ENCODE peak calls at places on chromosomes 4 and X, in seven cellular contexts. One of them, this sample, is unnamed.

GRCh38 chrX:123968383-123969050 is 7.0 kb downstream of the STAG2 start:
- DNase-seq in right lobe of liver: no peak
- DNase-seq in adrenal gland: no peak
- DNase-seq in gastrocnemius medialis: no peak
- DNase-seq in suprapubic skin: no peak
- DNase-seq in stomach: no peak
- DNase-seq in ovary: no peak
- DNase-seq in this sample: no peak

GRCh38 chrX:118521435-118521834 is 25.8 kb downstream of the DOCK11 start:
- DNase-seq in right lobe of liver: no peak
- DNase-seq in adrenal gland: no peak
- DNase-seq in gastrocnemius medialis: no peak
- DNase-seq in suprapubic skin: no peak
- DNase-seq in stomach: no peak
- DNase-seq in ovary: no peak
- DNase-seq in this sample: no peak

GRCh38 chr4:145951931-145952330 is 13.3 kb upstream of the ZNF827 start:
- DNase-seq in right lobe of liver: no peak
- DNase-seq in adrenal gland: peak
- DNase-seq in gastrocnemius medialis: no peak
- DNase-seq in suprapubic skin: no peak
- DNase-seq in stomach: no peak
- DNase-seq in ovary: no peak
- DNase-seq in this sample: no peak

GRCh38 chrX:122188751-122189150 is 995.3 kb upstream of the GRIA3 start:
- DNase-seq in right lobe of liver: no peak
- DNase-seq in adrenal gland: no peak
- DNase-seq in gastrocnemius medialis: no peak
- DNase-seq in suprapubic skin: no peak
- DNase-seq in stomach: no peak
- DNase-seq in ovary: no peak
- DNase-seq in this sample: no peak

GRCh38 chr4:143196323-143196722 is 11.6 kb downstream of the USP38 start:
- DNase-seq in right lobe of liver: no peak
- DNase-seq in adrenal gland: no peak
- DNase-seq in gastrocnemius medialis: no peak
- DNase-seq in suprapubic skin: no peak
- DNase-seq in stomach: no peak
- DNase-seq in ovary: no peak
- DNase-seq in this sample: no peak

GRCh38 chrX:9072281-9072680 is 38.4 kb upstream of the FAM9B start:
- DNase-seq in right lobe of liver: no peak
- DNase-seq in adrenal gland: no peak
- DNase-seq in gastrocnemius medialis: no peak
- DNase-seq in suprapubic skin: no peak
- DNase-seq in stomach: no peak
- DNase-seq in ovary: no peak
- DNase-seq in this sample: no peak

GRCh38 chr4:11765849-11766453 is 337.3 kb upstream of the HS3ST1 start:
- DNase-seq in right lobe of liver: no peak
- DNase-seq in adrenal gland: peak
- DNase-seq in gastrocnemius medialis: no peak
- DNase-seq in suprapubic skin: no peak
- DNase-seq in stomach: no peak
- DNase-seq in ovary: no peak
- DNase-seq in this sample: no peak

GRCh38 chr4:148539387-148539786 is 97.2 kb upstream of the NR3C2 start:
- DNase-seq in right lobe of liver: no peak
- DNase-seq in adrenal gland: no peak
- DNase-seq in gastrocnemius medialis: no peak
- DNase-seq in suprapubic skin: no peak
- DNase-seq in stomach: no peak
- DNase-seq in ovary: no peak
- DNase-seq in this sample: no peak

GRCh38 chr4:142379277-142380051 is 466.6 kb downstream of the INPP4B start:
- DNase-seq in right lobe of liver: no peak
- DNase-seq in adrenal gland: no peak
- DNase-seq in gastrocnemius medialis: no peak
- DNase-seq in suprapubic skin: no peak
- DNase-seq in stomach: no peak
- DNase-seq in ovary: no peak
- DNase-seq in this sample: no peak

GRCh38 chr4:146095867-146096266 is 79.7 kb upstream of the LSM6 start:
- DNase-seq in right lobe of liver: no peak
- DNase-seq in adrenal gland: no peak
- DNase-seq in gastrocnemius medialis: no peak
- DNase-seq in suprapubic skin: no peak
- DNase-seq in stomach: no peak
- DNase-seq in ovary: no peak
- DNase-seq in this sample: no peak

GRCh38 chr4:154490589-154491340 is 834 bp downstream of the DCHS2 start:
- DNase-seq in right lobe of liver: no peak
- DNase-seq in adrenal gland: no peak
- DNase-seq in gastrocnemius medialis: no peak
- DNase-seq in suprapubic skin: no peak
- DNase-seq in stomach: no peak
- DNase-seq in ovary: peak
- DNase-seq in this sample: no peak

GRCh38 chrX:24023972-24024664 is 2.9 kb downstream of the KLHL15 start:
- DNase-seq in right lobe of liver: no peak
- DNase-seq in adrenal gland: no peak
- DNase-seq in gastrocnemius medialis: no peak
- DNase-seq in suprapubic skin: no peak
- DNase-seq in stomach: no peak
- DNase-seq in ovary: no peak
- DNase-seq in this sample: peak

GRCh38 chr4:78197947-78198346 is 140.8 kb downstream of the FRAS1 start:
- DNase-seq in right lobe of liver: no peak
- DNase-seq in adrenal gland: no peak
- DNase-seq in gastrocnemius medialis: no peak
- DNase-seq in suprapubic skin: no peak
- DNase-seq in stomach: no peak
- DNase-seq in ovary: no peak
- DNase-seq in this sample: no peak

GRCh38 chrX:98452456-98452855 is 1568.7 kb downstream of the RPA4 start:
- DNase-seq in right lobe of liver: no peak
- DNase-seq in adrenal gland: no peak
- DNase-seq in gastrocnemius medialis: no peak
- DNase-seq in suprapubic skin: no peak
- DNase-seq in stomach: no peak
- DNase-seq in ovary: no peak
- DNase-seq in this sample: no peak

GRCh38 chrX:47854474-47854873 is 17.8 kb downstream of the ZNF81 start:
- DNase-seq in right lobe of liver: peak
- DNase-seq in adrenal gland: peak
- DNase-seq in gastrocnemius medialis: no peak
- DNase-seq in suprapubic skin: no peak
- DNase-seq in stomach: peak
- DNase-seq in ovary: peak
- DNase-seq in this sample: no peak

GRCh38 chr4:18039113-18039512 is 17.6 kb upstream of the LCORL start:
- DNase-seq in right lobe of liver: no peak
- DNase-seq in adrenal gland: no peak
- DNase-seq in gastrocnemius medialis: no peak
- DNase-seq in suprapubic skin: no peak
- DNase-seq in stomach: no peak
- DNase-seq in ovary: no peak
- DNase-seq in this sample: no peak

GRCh38 chr4:46506876-46507275 is 116.9 kb upstream of the GABRA2 start:
- DNase-seq in right lobe of liver: no peak
- DNase-seq in adrenal gland: no peak
- DNase-seq in gastrocnemius medialis: no peak
- DNase-seq in suprapubic skin: no peak
- DNase-seq in stomach: no peak
- DNase-seq in ovary: no peak
- DNase-seq in this sample: no peak

GRCh38 chr4:13642576-13642975 is 15.1 kb upstream of the BOD1L1 start:
- DNase-seq in right lobe of liver: no peak
- DNase-seq in adrenal gland: no peak
- DNase-seq in gastrocnemius medialis: no peak
- DNase-seq in suprapubic skin: no peak
- DNase-seq in stomach: peak
- DNase-seq in ovary: peak
- DNase-seq in this sample: no peak

GRCh38 chr4:13641084-13641483 is 13.6 kb upstream of the BOD1L1 start:
- DNase-seq in right lobe of liver: no peak
- DNase-seq in adrenal gland: no peak
- DNase-seq in gastrocnemius medialis: no peak
- DNase-seq in suprapubic skin: no peak
- DNase-seq in stomach: no peak
- DNase-seq in ovary: peak
- DNase-seq in this sample: no peak

GRCh38 chr4:13642163-13642562 is 14.6 kb upstream of the BOD1L1 start:
- DNase-seq in right lobe of liver: no peak
- DNase-seq in adrenal gland: no peak
- DNase-seq in gastrocnemius medialis: no peak
- DNase-seq in suprapubic skin: no peak
- DNase-seq in stomach: no peak
- DNase-seq in ovary: no peak
- DNase-seq in this sample: no peak

GRCh38 chr4:13647012-13647411 is 19.5 kb upstream of the BOD1L1 start:
- DNase-seq in right lobe of liver: no peak
- DNase-seq in adrenal gland: no peak
- DNase-seq in gastrocnemius medialis: no peak
- DNase-seq in suprapubic skin: no peak
- DNase-seq in stomach: no peak
- DNase-seq in ovary: no peak
- DNase-seq in this sample: no peak

GRCh38 chr4:13645075-13645474 is 17.6 kb upstream of the BOD1L1 start:
- DNase-seq in right lobe of liver: no peak
- DNase-seq in adrenal gland: no peak
- DNase-seq in gastrocnemius medialis: no peak
- DNase-seq in suprapubic skin: no peak
- DNase-seq in stomach: no peak
- DNase-seq in ovary: no peak
- DNase-seq in this sample: no peak
- TF ChIP-seq CTCF in right lobe of liver: no peak
- TF ChIP-seq CTCF in adrenal gland: no peak
- TF ChIP-seq CTCF in gastrocnemius medialis: no peak
- TF ChIP-seq CTCF in suprapubic skin: no peak
- TF ChIP-seq CTCF in stomach: no peak
- TF ChIP-seq CTCF in ovary: no peak
- TF ChIP-seq CTCF in this sample: no peak

GRCh38 chrX:54639346-54640102 is 109.5 kb downstream of the GNL3L start:
- DNase-seq in right lobe of liver: peak
- DNase-seq in adrenal gland: peak
- DNase-seq in gastrocnemius medialis: peak
- DNase-seq in suprapubic skin: peak
- DNase-seq in stomach: peak
- DNase-seq in ovary: peak
- DNase-seq in this sample: peak

GRCh38 chrX:54641530-54641929 is 111.5 kb downstream of the GNL3L start:
- DNase-seq in right lobe of liver: no peak
- DNase-seq in adrenal gland: no peak
- DNase-seq in gastrocnemius medialis: peak
- DNase-seq in suprapubic skin: no peak
- DNase-seq in stomach: no peak
- DNase-seq in ovary: no peak
- DNase-seq in this sample: no peak

GRCh38 chrX:54639018-54639345 is 109.0 kb downstream of the GNL3L start:
- DNase-seq in right lobe of liver: no peak
- DNase-seq in adrenal gland: no peak
- DNase-seq in gastrocnemius medialis: no peak
- DNase-seq in suprapubic skin: no peak
- DNase-seq in stomach: no peak
- DNase-seq in ovary: no peak
- DNase-seq in this sample: no peak

GRCh38 chrX:54640721-54641120 is 110.7 kb downstream of the GNL3L start:
- DNase-seq in right lobe of liver: no peak
- DNase-seq in adrenal gland: no peak
- DNase-seq in gastrocnemius medialis: peak
- DNase-seq in suprapubic skin: no peak
- DNase-seq in stomach: no peak
- DNase-seq in ovary: no peak
- DNase-seq in this sample: no peak

GRCh38 chrX:54640103-54640428 is 110.0 kb downstream of the GNL3L start:
- DNase-seq in right lobe of liver: no peak
- DNase-seq in adrenal gland: no peak
- DNase-seq in gastrocnemius medialis: no peak
- DNase-seq in suprapubic skin: no peak
- DNase-seq in stomach: no peak
- DNase-seq in ovary: no peak
- DNase-seq in this sample: no peak
- H3K4me3 ChIP-seq in right lobe of liver: peak
- H3K4me3 ChIP-seq in adrenal gland: no peak
- H3K4me3 ChIP-seq in gastrocnemius medialis: peak
- H3K4me3 ChIP-seq in suprapubic skin: peak
- H3K4me3 ChIP-seq in stomach: peak
- H3K4me3 ChIP-seq in ovary: peak
- H3K4me3 ChIP-seq in this sample: no peak

GRCh38 chrX:12958461-12958860 is 16.4 kb upstream of the TMSB4X start:
- DNase-seq in right lobe of liver: no peak
- DNase-seq in adrenal gland: no peak
- DNase-seq in gastrocnemius medialis: no peak
- DNase-seq in suprapubic skin: no peak
- DNase-seq in stomach: no peak
- DNase-seq in ovary: no peak
- DNase-seq in this sample: no peak

GRCh38 chrX:12955882-12956703 is 18.8 kb upstream of the TMSB4X start:
- DNase-seq in right lobe of liver: peak
- DNase-seq in adrenal gland: peak
- DNase-seq in gastrocnemius medialis: no peak
- DNase-seq in suprapubic skin: no peak
- DNase-seq in stomach: peak
- DNase-seq in ovary: no peak
- DNase-seq in this sample: no peak

GRCh38 chrX:12954981-12955380 is 19.9 kb upstream of the TMSB4X start:
- DNase-seq in right lobe of liver: no peak
- DNase-seq in adrenal gland: no peak
- DNase-seq in gastrocnemius medialis: no peak
- DNase-seq in suprapubic skin: no peak
- DNase-seq in stomach: no peak
- DNase-seq in ovary: no peak
- DNase-seq in this sample: no peak

GRCh38 chrX:12958059-12958458 is 16.9 kb upstream of the TMSB4X start:
- DNase-seq in right lobe of liver: no peak
- DNase-seq in adrenal gland: no peak
- DNase-seq in gastrocnemius medialis: no peak
- DNase-seq in suprapubic skin: no peak
- DNase-seq in stomach: no peak
- DNase-seq in ovary: no peak
- DNase-seq in this sample: peak

GRCh38 chrX:12956704-12957541 is 18.0 kb upstream of the TMSB4X start:
- DNase-seq in right lobe of liver: no peak
- DNase-seq in adrenal gland: no peak
- DNase-seq in gastrocnemius medialis: no peak
- DNase-seq in suprapubic skin: no peak
- DNase-seq in stomach: no peak
- DNase-seq in ovary: no peak
- DNase-seq in this sample: no peak
- TF ChIP-seq POLR2A in right lobe of liver: no peak
- TF ChIP-seq POLR2A in adrenal gland: no peak
- TF ChIP-seq POLR2A in gastrocnemius medialis: no peak
- TF ChIP-seq POLR2A in suprapubic skin: no peak
- TF ChIP-seq POLR2A in stomach: no peak
- TF ChIP-seq POLR2A in ovary: no peak
- TF ChIP-seq POLR2A in this sample: no peak

DNA sequence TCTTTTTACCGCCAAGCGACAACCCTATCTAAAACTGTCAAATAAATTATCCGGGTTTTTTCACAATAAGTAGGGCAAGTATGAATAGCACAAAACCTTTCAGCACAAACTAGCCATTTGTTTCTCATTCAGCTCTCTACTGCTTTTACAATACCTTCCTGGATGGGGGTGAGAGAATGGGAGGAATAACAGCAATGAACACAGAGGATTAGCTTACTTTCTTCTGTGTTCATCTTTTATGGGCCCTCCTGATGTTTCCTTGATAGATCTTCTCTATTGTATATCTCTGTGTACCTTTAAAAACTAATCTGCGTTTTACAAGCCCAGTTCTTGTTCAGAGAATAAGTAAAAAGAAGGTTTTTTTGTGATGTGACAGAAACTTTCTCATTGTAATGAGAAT is 55.3 kb upstream of the APELA start:
- DNase-seq in right lobe of liver: no peak
- DNase-seq in adrenal gland: no peak
- DNase-seq in gastrocnemius medialis: no peak
- DNase-seq in suprapubic skin: no peak
- DNase-seq in stomach: no peak
- DNase-seq in ovary: no peak
- DNase-seq in this sample: no peak
- TF ChIP-seq CTCF in right lobe of liver: no peak
- TF ChIP-seq CTCF in adrenal gland: no peak
- TF ChIP-seq CTCF in gastrocnemius medialis: no peak
- TF ChIP-seq CTCF in suprapubic skin: no peak
- TF ChIP-seq CTCF in stomach: no peak
- TF ChIP-seq CTCF in ovary: no peak
- TF ChIP-seq CTCF in this sample: no peak

This sample was measured in lower leg skin.